ENCODE peak calls at places on chromosomes 6 and 20, in seven cellular contexts. B is effector memory CD4-positive, alpha-beta T cell; A is tibial artery; J is SJCRH30; I is psoas muscle; C is body of pancreas; X is cardiac muscle cell. Q is an unnamed sample.
A peak's percentile ranks its signal among the peaks of the same experiment; 100 is the strongest.

GRCh38 chr20:59308493-59309201 is 8.2 kb downstream of the EDN3 start:
- DNase-seq in B (no peak), A (no peak), J (no peak), I (no peak), C (peak; percentile 58), X (no peak), Q (no peak)

GRCh38 chr6:148578837-148579236 is 168.0 kb upstream of the UST start:
- DNase-seq in B (no peak), A (no peak), J (no peak), I (no peak), C (no peak), X (no peak), Q (no peak)

GRCh38 chr20:62356948-62357667 is 10.0 kb downstream of the LAMA5 start:
- DNase-seq in B (no peak), A (peak; percentile 93), J (peak; percentile 88), I (peak; percentile 86), C (no peak), X (no peak), Q (no peak)

GRCh38 chr20:44701116-44701865 is 13.9 kb upstream of the CCN5 start:
- DNase-seq in B (no peak), A (peak; percentile 65), J (peak; percentile 60), I (no peak), C (no peak), X (peak; percentile 56), Q (no peak)

GRCh38 chr6:118770112-118770788 is 118.9 kb upstream of the CEP85L start:
- DNase-seq in B (no peak), A (no peak), J (no peak), I (no peak), C (no peak), X (no peak), Q (no peak)

GRCh38 chr20:63215101-63216040 is 560 bp downstream of the YTHDF1 start:
- DNase-seq in B (no peak), A (no peak), J (peak; percentile 85), I (no peak), C (peak; percentile 19), X (peak; percentile 44), Q (no peak)

GRCh38 chr6:142349215-142349823 is 47.5 kb downstream of the ADGRG6 start:
- DNase-seq in B (no peak), A (no peak), J (no peak), I (no peak), C (no peak), X (no peak), Q (no peak)

GRCh38 chr6:139520321-139520768 is 145.9 kb upstream of the CITED2 start:
- DNase-seq in B (no peak), A (no peak), J (no peak), I (no peak), C (no peak), X (no peak), Q (no peak)

GRCh38 chr6:125136378-125136777 is 17.2 kb upstream of the TPD52L1 start:
- DNase-seq in B (no peak), A (no peak), J (no peak), I (no peak), C (no peak), X (no peak), Q (no peak)

GRCh38 chr6:33168202-33168601 is 24.1 kb downstream of the COL11A2 start:
- DNase-seq in B (no peak), A (no peak), J (no peak), I (no peak), C (no peak), X (no peak), Q (no peak)

GRCh38 chr6:165649701-165650137 is 13.3 kb downstream of the PDE10A start:
- DNase-seq in B (no peak), A (no peak), J (no peak), I (no peak), C (no peak), X (no peak), Q (no peak)

GRCh38 chr20:41391587-41392001 is 25.0 kb upstream of the EMILIN3 start:
- DNase-seq in B (no peak), A (no peak), J (peak; percentile 98), I (no peak), C (no peak), X (peak; percentile 40), Q (no peak)
- H3K4me1 ChIP-seq in B (no peaks in the 10 kb centered on the region), A (no peaks in the 10 kb centered on the region), J (peaks cover 53% of the 10 kb centered on the region), I (peaks cover 6% of the 10 kb centered on the region), C (no peaks in the 10 kb centered on the region), X (no peaks in the 10 kb centered on the region), Q (no peaks in the 10 kb centered on the region)

GRCh38 chr6:40378725-40379074 is 208.5 kb downstream of the LRFN2 start:
- DNase-seq in B (no peak), A (no peak), J (no peak), I (no peak), C (no peak), X (no peak), Q (no peak)
- H3K4me1 ChIP-seq in B (no peaks in the 10 kb centered on the region), A (no peaks in the 10 kb centered on the region), J (no peaks in the 10 kb centered on the region), I (peaks cover 9% of the 10 kb centered on the region), C (no peaks in the 10 kb centered on the region), X (no peaks in the 10 kb centered on the region), Q (no peaks in the 10 kb centered on the region)

DNA sequence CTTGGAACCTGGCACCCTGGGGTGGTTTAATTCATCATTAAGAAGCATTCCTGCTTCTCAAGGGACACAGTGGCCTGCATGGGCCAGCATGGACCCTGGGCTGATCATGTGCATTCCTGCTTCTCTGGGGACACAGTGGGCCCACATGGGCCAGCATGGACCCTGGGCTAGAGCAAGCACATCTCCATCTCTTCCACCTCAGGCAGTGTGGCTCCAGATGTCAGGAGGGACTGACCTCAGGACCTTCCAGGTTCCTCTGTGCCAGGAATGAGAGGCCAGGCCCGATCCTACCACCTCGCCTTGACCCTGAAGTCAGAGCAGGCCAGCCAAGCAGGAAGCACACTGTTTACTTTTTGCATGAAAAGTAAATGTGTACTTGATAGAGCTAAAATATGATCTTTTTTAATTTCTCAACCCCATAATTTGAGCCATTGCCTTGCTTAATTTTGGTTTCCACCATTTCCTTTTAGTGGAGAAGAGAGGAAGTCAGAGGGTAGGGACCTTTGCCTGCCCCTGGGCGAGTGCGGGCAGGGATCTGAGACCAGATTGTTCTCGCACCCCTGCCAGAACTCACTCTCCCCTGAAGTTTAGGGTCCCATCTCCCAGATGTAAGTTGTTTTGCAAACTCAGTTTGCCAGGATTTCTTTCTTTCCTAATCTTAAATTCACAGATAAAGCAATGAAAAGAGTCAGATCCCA is 25.9 kb downstream of the SPATA2 start:
- DNase-seq in B (no peak), A (peak; percentile 51), J (no peak), I (no peak), C (no peak), X (no peak), Q (no peak)
- H3K4me1 ChIP-seq in B (no peaks in the 10 kb centered on the region), A (peaks cover 46% of the 10 kb centered on the region), J (peaks cover 35% of the 10 kb centered on the region), I (peaks cover 10% of the 10 kb centered on the region), C (peaks cover 47% of the 10 kb centered on the region), X (peaks cover 37% of the 10 kb centered on the region), Q (peaks cover 23% of the 10 kb centered on the region)

GRCh38 chr6:36962874-36963273 is 8.3 kb downstream of the PI16 start:
- DNase-seq in B (peak; percentile 77), A (peak; percentile 78), J (peak; percentile 50), I (peak; percentile 83), C (no peak), X (no peak), Q (no peak)

GRCh38 chr6:36961441-36962430 is 7.2 kb downstream of the PI16 start:
- DNase-seq in B (no peak), A (peak; percentile 58), J (no peak), I (no peak), C (no peak), X (no peak), Q (no peak)

GRCh38 chr6:36964908-36965307 is 10.4 kb downstream of the PI16 start:
- DNase-seq in B (no peak), A (peak; percentile 45), J (no peak), I (no peak), C (no peak), X (no peak), Q (no peak)

GRCh38 chr6:36963451-36964290 is 9.1 kb downstream of the PI16 start:
- DNase-seq in B (peak; percentile 14), A (peak; percentile 70), J (peak; percentile 75), I (no peak), C (no peak), X (no peak), Q (no peak)

DNA sequence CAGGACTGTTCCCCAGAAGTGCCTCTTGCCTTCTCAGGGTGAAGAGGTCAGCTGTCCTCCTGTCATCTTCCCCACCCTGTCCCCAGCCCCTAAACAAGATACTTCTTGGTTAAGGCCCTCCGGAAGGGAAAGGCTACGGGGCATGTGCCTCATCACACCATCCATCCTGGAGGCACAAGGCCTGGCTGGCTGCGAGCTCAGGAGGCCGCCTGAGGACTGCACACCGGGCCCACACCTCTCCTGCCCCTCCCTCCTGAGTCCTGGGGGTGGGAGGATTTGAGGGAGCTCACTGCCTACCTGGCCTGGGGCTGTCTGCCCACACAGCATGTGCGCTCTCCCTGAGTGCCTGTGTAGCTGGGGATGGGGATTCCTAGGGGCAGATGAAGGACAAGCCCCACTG is 9.8 kb downstream of the PI16 start:
- DNase-seq in B (no peak), A (peak; percentile 60), J (no peak), I (no peak), C (no peak), X (no peak), Q (no peak)
- H3K4me1 ChIP-seq in B (peaks cover 37% of the 10 kb centered on the region), A (peaks cover 4% of the 10 kb centered on the region), J (peaks cover 9% of the 10 kb centered on the region), I (no peaks in the 10 kb centered on the region), C (peaks cover 10% of the 10 kb centered on the region), X (peaks cover 16% of the 10 kb centered on the region), Q (peaks cover 13% of the 10 kb centered on the region)

GRCh38 chr20:53565254-53565653 is 28.4 kb downstream of the ZNF217 start:
- DNase-seq in B (no peak), A (no peak), J (no peak), I (no peak), C (no peak), X (no peak), Q (no peak)
- H3K4me1 ChIP-seq in B (no peaks in the 10 kb centered on the region), A (no peaks in the 10 kb centered on the region), J (no peaks in the 10 kb centered on the region), I (no peaks in the 10 kb centered on the region), C (peaks cover 6% of the 10 kb centered on the region), X (no peaks in the 10 kb centered on the region), Q (peaks cover 1% of the 10 kb centered on the region)

DNA sequence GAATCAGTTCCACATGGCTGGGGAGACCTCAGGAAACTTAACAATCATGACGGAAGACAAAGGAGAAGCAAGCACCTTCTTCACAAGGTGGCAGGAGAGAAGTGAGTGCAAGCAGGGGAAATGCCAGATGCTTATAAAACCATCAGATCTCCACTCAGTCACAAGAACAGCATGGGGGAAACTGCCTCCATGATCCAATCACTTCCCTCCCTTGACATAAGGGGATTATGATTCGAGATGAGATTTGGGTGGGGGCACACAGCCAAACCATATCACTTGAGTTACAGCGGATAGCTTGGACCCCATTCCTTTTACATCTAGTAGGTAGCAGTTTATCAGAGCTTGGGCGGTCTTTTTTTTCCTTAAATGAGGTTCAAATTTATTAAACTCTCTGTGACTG is 19.1 kb downstream of the AFDN start:
- DNase-seq in B (no peak), A (no peak), J (no peak), I (no peak), C (no peak), X (no peak), Q (no peak)
- H3K4me1 ChIP-seq in B (no peaks in the 10 kb centered on the region), A (peaks cover 12% of the 10 kb centered on the region), J (no peaks in the 10 kb centered on the region), I (peaks cover 20% of the 10 kb centered on the region), C (peaks cover 57% of the 10 kb centered on the region), X (peaks cover 55% of the 10 kb centered on the region), Q (peaks cover 38% of the 10 kb centered on the region)

GRCh38 chr6:11218827-11219826 is 13.3 kb downstream of the NEDD9 start:
- DNase-seq in B (no peak), A (peak; percentile 74), J (no peak), I (peak; percentile 58), C (peak; percentile 37), X (peak; percentile 28), Q (no peak)
- H3K4me1 ChIP-seq in B (peaks cover 4% of the 10 kb centered on the region), A (peaks cover 97% of the 10 kb centered on the region), J (no peaks in the 10 kb centered on the region), I (peaks cover 28% of the 10 kb centered on the region), C (peaks cover 75% of the 10 kb centered on the region), X (peaks cover 74% of the 10 kb centered on the region), Q (peaks cover 27% of the 10 kb centered on the region)